ENCODE peak calls at places on chromosome 12, in eight cellular contexts. H is head of caudate nucleus; G is hippocampal formation; T is heart right ventricle; Z is NCI-H1930; O is cardiac fibroblast; Q is stimulated activated CD4-positive, alpha-beta T cell treated with anti-CD3 and anti-CD28 coated beads, Interleukin-1b, Interleukin-23, amount 100 ng/mL, for 1 hour; J is T47D. S is an unnamed sample.
A peak's percentile ranks its signal among the peaks of the same experiment; 100 is the strongest.

GRCh38 chr12:109951136-109951535 is 45.0 kb downstream of the GIT2 start:
- DNase-seq in H (no peak), G (no peak), T (no peak), Z (no peak), O (peak; percentile 92), Q (no peak), J (no peak), S (no peak)

GRCh38 chr12:30169839-30170591 is 386.3 kb upstream of the TMTC1 start:
- DNase-seq in H (no peak), G (no peak), T (no peak), Z (no peak), O (no peak), Q (no peak), J (no peak), S (no peak)

GRCh38 chr12:76176935-76177334 is 92.5 kb upstream of the NAP1L1 start:
- DNase-seq in H (no peak), G (no peak), T (no peak), Z (no peak), O (no peak), Q (no peak), J (no peak), S (no peak)

GRCh38 chr12:3897400-3897910 is 24.3 kb upstream of the PARP11 start:
- DNase-seq in H (no peak), G (no peak), T (no peak), Z (no peak), O (no peak), Q (no peak), J (no peak), S (no peak)

GRCh38 chr12:4825139-4825858 is 84.4 kb upstream of the KCNA1 start:
- DNase-seq in H (no peak), G (no peak), T (no peak), Z (no peak), O (no peak), Q (no peak), J (no peak), S (no peak)

GRCh38 chr12:25384038-25384953 is 133.6 kb upstream of the KRAS start:
- DNase-seq in H (no peak), G (no peak), T (no peak), Z (no peak), O (peak; percentile 4), Q (no peak), J (no peak), S (no peak)

GRCh38 chr12:95740751-95741150 is 49.8 kb downstream of the NTN4 start:
- DNase-seq in H (no peak), G (no peak), T (no peak), Z (no peak), O (no peak), Q (no peak), J (peak; percentile 42), S (no peak)

GRCh38 chr12:67391034-67391433 is 121.9 kb downstream of the CAND1 start:
- DNase-seq in H (no peak), G (no peak), T (no peak), Z (no peak), O (no peak), Q (no peak), J (no peak), S (no peak)

GRCh38 chr12:51755251-51755650 is 93.3 kb downstream of the FIGNL2 start:
- DNase-seq in H (no peak), G (no peak), T (no peak), Z (no peak), O (no peak), Q (no peak), J (no peak), S (no peak)

GRCh38 chr12:69129564-69129963 is 109.8 kb upstream of the CPSF6 start:
- DNase-seq in H (no peak), G (no peak), T (no peak), Z (no peak), O (no peak), Q (no peak), J (no peak), S (no peak)

GRCh38 chr12:55933158-55933798 is 2.3 kb downstream of the DGKA start:
- DNase-seq in H (no peak), G (no peak), T (no peak), Z (no peak), O (peak; percentile 30), Q (no peak), J (no peak), S (no peak)

GRCh38 chr12:795305-795704 is 42.9 kb downstream of the WNK1 start:
- DNase-seq in H (no peak), G (no peak), T (no peak), Z (no peak), O (no peak), Q (peak; percentile 42), J (no peak), S (no peak)

GRCh38 chr12:95557625-95558024 is 6.3 kb upstream of the USP44 start:
- DNase-seq in H (no peak), G (no peak), T (no peak), Z (no peak), O (no peak), Q (no peak), J (no peak), S (no peak)

GRCh38 chr12:120710805-120711296 is 593 bp downstream of the UNC119B start:
- DNase-seq in H (peak; percentile 38), G (no peak), T (no peak), Z (no peak), O (no peak), Q (no peak), J (peak; percentile 42), S (no peak)

GRCh38 chr12:5070090-5070489 is 26.4 kb downstream of the KCNA5 start:
- DNase-seq in H (no peak), G (no peak), T (no peak), Z (no peak), O (no peak), Q (no peak), J (no peak), S (no peak)

GRCh38 chr12:106629797-106630669 is 47.2 kb downstream of the RFX4 start:
- DNase-seq in H (no peak), G (no peak), T (no peak), Z (no peak), O (peak; percentile 15), Q (no peak), J (no peak), S (no peak)

GRCh38 chr12:113190761-113191160 is 5.2 kb downstream of the RITA1 start:
- DNase-seq in H (no peak), G (no peak), T (no peak), Z (no peak), O (peak; percentile 39), Q (no peak), J (peak; percentile 82), S (no peak)

GRCh38 chr12:68453876-68454275 is 121.7 kb upstream of the MDM1 start:
- DNase-seq in H (no peak), G (no peak), T (no peak), Z (no peak), O (no peak), Q (no peak), J (no peak), S (no peak)

GRCh38 chr12:122872815-122873361 is 23.0 kb downstream of the VPS37B start:
- DNase-seq in H (peak; percentile 13), G (no peak), T (no peak), Z (no peak), O (no peak), Q (no peak), J (peak; percentile 62), S (no peak)

GRCh38 chr12:91926810-91927209 is 218.8 kb downstream of the BTG1 start:
- DNase-seq in H (no peak), G (no peak), T (no peak), Z (peak; percentile 68), O (peak; percentile 76), Q (no peak), J (peak; percentile 77), S (no peak)

GRCh38 chr12:119061208-119061796 is 80.0 kb downstream of the SRRM4 start:
- DNase-seq in H (no peak), G (no peak), T (peak; percentile 54), Z (no peak), O (peak; percentile 50), Q (no peak), J (peak; percentile 84), S (no peak)

GRCh38 chr12:19166387-19166786 is 36.9 kb downstream of the PLEKHA5 start:
- DNase-seq in H (no peak), G (no peak), T (no peak), Z (no peak), O (no peak), Q (no peak), J (no peak), S (no peak)

GRCh38 chr12:47507221-47507620 is 198.6 kb downstream of the RPAP3 start:
- DNase-seq in H (no peak), G (no peak), T (no peak), Z (no peak), O (peak; percentile 6), Q (no peak), J (no peak), S (no peak)

GRCh38 chr12:3520168-3520567 is 29.2 kb downstream of the PRMT8 start:
- DNase-seq in H (no peak), G (no peak), T (peak; percentile 64), Z (no peak), O (no peak), Q (no peak), J (peak; percentile 6), S (no peak)

GRCh38 chr12:53696655-53697321 is 20.9 kb upstream of the ATP5MC2 start:
- DNase-seq in H (no peak), G (no peak), T (no peak), Z (no peak), O (no peak), Q (no peak), J (no peak), S (no peak)

GRCh38 chr12:124913474-124914391 is 717 bp downstream of the UBC start:
- DNase-seq in H (peak; percentile 93), G (no peak), T (peak; percentile 80), Z (no peak), O (peak; percentile 83), Q (peak; percentile 90), J (peak; percentile 96), S (peak; percentile 97)

GRCh38 chr12:119665164-119665929 is 2.6 kb upstream of the PRKAB1 start:
- DNase-seq in H (no peak), G (no peak), T (no peak), Z (no peak), O (no peak), Q (no peak), J (no peak), S (no peak)

GRCh38 chr12:131852551-131853299 is 24.5 kb downstream of the MMP17 start:
- DNase-seq in H (no peak), G (no peak), T (no peak), Z (no peak), O (no peak), Q (no peak), J (no peak), S (no peak)

GRCh38 chr12:57616383-57617101 is 5.3 kb downstream of the ARHGEF25 start:
- DNase-seq in H (peak; percentile 79), G (no peak), T (no peak), Z (no peak), O (peak; percentile 75), Q (no peak), J (no peak), S (no peak)

GRCh38 chr12:91215940-91216454 is 33.4 kb upstream of the DCN start:
- DNase-seq in H (no peak), G (no peak), T (no peak), Z (no peak), O (peak; percentile 57), Q (no peak), J (no peak), S (no peak)

GRCh38 chr12:62764251-62764650 is 170.7 kb downstream of the PPM1H start:
- DNase-seq in H (no peak), G (no peak), T (no peak), Z (no peak), O (no peak), Q (no peak), J (no peak), S (no peak)

GRCh38 chr12:31797230-31797872 is 68.5 kb upstream of the AMN1 start:
- DNase-seq in H (no peak), G (no peak), T (no peak), Z (no peak), O (no peak), Q (no peak), J (no peak), S (no peak)

S was measured in posterior cingulate gyrus.